ENCODE peak calls at places on chromosomes 12 and 14, in seven cellular contexts. Q is GM23338, B is hepatocyte, D is SK-N-SH, A is PC-3, R is OCI-LY7, G is neural progenitor cell. O is an unnamed sample.

GRCh38 chr14:103141117-103141796 is 18.0 kb downstream of the TNFAIP2 start:
- DNase-seq in A (peak; percentile 76), B (peak; percentile 46), G (peak; percentile 73), Q (peak; percentile 97), R (peak; percentile 91), D (peak; percentile 63), O (peak; percentile 73)

GRCh38 chr12:29212682-29213397 is 63.8 kb downstream of the FAR2 start:
- DNase-seq in R (no peak), B (peak; percentile 11), A (no peak), G (no peak), Q (no peak), D (no peak), O (no peak)

GRCh38 chr12:108622425-108622824 is 11.3 kb downstream of the SELPLG start:
- DNase-seq in B (no peak), A (no peak), D (no peak), G (peak; percentile 63), Q (peak; percentile 79), R (peak; percentile 61), O (no peak)

GRCh38 chr14:74492413-74493342 is at the start of gene NPC2:
- DNase-seq in Q (no peak), G (no peak), A (peak; percentile 19), D (no peak), B (no peak), R (no peak), O (no peak)

GRCh38 chr12:56221233-56221756 is 427 bp downstream of the RNF41 start:
- DNase-seq in Q (peak; percentile 81), D (peak; percentile 72), G (peak; percentile 84), B (peak; percentile 83), R (no peak), A (peak; percentile 52), O (no peak)

GRCh38 chr14:105540811-105541210 is 14.4 kb downstream of the TMEM121 start:
- DNase-seq in B (no peak), D (no peak), A (no peak), R (no peak), G (no peak), Q (no peak), O (no peak)

GRCh38 chr12:47837190-47838171 is 17.8 kb upstream of the HDAC7 start:
- DNase-seq in A (peak; percentile 89), B (peak; percentile 87), G (peak; percentile 78), R (peak; percentile 76), D (peak; percentile 81), Q (peak; percentile 91), O (peak; percentile 66)

GRCh38 chr12:92814584-92814983 is 111.8 kb downstream of the PLEKHG7 start:
- DNase-seq in Q (no peak), R (no peak), D (no peak), A (peak; percentile 15), G (no peak), B (no peak), O (no peak)

GRCh38 chr12:10048531-10048930 is 18.0 kb downstream of the CLEC9A start:
- DNase-seq in B (no peak), R (no peak), Q (no peak), A (no peak), D (no peak), G (no peak), O (no peak)

GRCh38 chr12:19409376-19409775 is 29.9 kb upstream of the AEBP2 start:
- DNase-seq in G (no peak), Q (no peak), R (no peak), B (no peak), D (no peak), A (no peak), O (no peak)

GRCh38 chr12:40099423-40099853 is 6.4 kb downstream of the SLC2A13 start:
- DNase-seq in D (no peak), A (no peak), R (no peak), G (no peak), Q (no peak), B (peak; percentile 69), O (no peak)

GRCh38 chr14:63899953-63900352 is 47.1 kb downstream of the SYNE2 start:
- DNase-seq in B (no peak), A (no peak), Q (no peak), D (no peak), R (no peak), G (no peak), O (no peak)

GRCh38 chr12:91990525-91990924 is 155.1 kb downstream of the BTG1 start:
- DNase-seq in B (no peak), A (no peak), Q (no peak), R (no peak), D (no peak), G (no peak), O (no peak)

GRCh38 chr14:65438266-65438933 is 25.9 kb downstream of the FUT8 start:
- DNase-seq in Q (no peak), B (no peak), A (no peak), G (no peak), D (no peak), R (no peak), O (no peak)

GRCh38 chr12:2779281-2779680 is 15.5 kb upstream of the FKBP4 start:
- DNase-seq in A (no peak), G (peak; percentile 45), D (no peak), R (no peak), B (no peak), Q (peak; percentile 78), O (no peak)

GRCh38 chr12:107485731-107486130 is 199.9 kb upstream of the PWP1 start:
- DNase-seq in D (no peak), R (no peak), B (no peak), Q (no peak), A (no peak), G (no peak), O (no peak)

GRCh38 chr14:96271421-96271762 is 15.4 kb downstream of the BDKRB1 start:
- DNase-seq in R (no peak), Q (no peak), A (no peak), G (no peak), D (no peak), B (no peak), O (no peak)

GRCh38 chr12:50221228-50222008 is 54.2 kb upstream of the CERS5 start:
- DNase-seq in Q (peak; percentile 67), B (peak; percentile 77), D (peak; percentile 71), G (peak; percentile 45), R (peak; percentile 67), A (peak; percentile 73), O (no peak)
- H2AFZ ChIP-seq in Q (no peak overlapping the region), B (no peak overlapping the region), D (peak overlapping the region; percentile 15), G (peak overlapping the region; percentile 51), R (peak overlapping the region; percentile 83), A (no peak overlapping the region), O (no peak overlapping the region)

GRCh38 chr12:116385486-116386217 is 108.2 kb upstream of the MED13L start:
- DNase-seq in B (peak; percentile 38), G (peak; percentile 15), Q (peak; percentile 35), R (no peak), A (no peak), D (no peak), O (no peak)
- TF ChIP-seq EZH2phosphoT487 in B (no peak), G (no peak), Q (no peak), R (no peak), A (no peak), D (no peak), O (no peak)

GRCh38 chr12:128729628-128730121 is 94.1 kb downstream of the SLC15A4 start:
- DNase-seq in Q (no peak), A (no peak), R (no peak), G (no peak), B (peak; percentile 31), D (no peak), O (no peak)

GRCh38 chr12:128737292-128737966 is 86.3 kb downstream of the SLC15A4 start:
- DNase-seq in A (no peak), B (no peak), Q (no peak), G (no peak), R (no peak), D (no peak), O (no peak)

GRCh38 chr12:128734391-128734790 is 89.4 kb downstream of the SLC15A4 start:
- DNase-seq in D (no peak), G (peak; percentile 36), A (no peak), Q (no peak), B (peak; percentile 46), R (no peak), O (no peak)
- H2AFZ ChIP-seq in D (no peak overlapping the region), G (peak overlapping the region; percentile 86), A (no peak overlapping the region), Q (no peak overlapping the region), B (no peak overlapping the region), R (no peak overlapping the region), O (no peak overlapping the region)

GRCh38 chr14:59631237-59631636 is 54.6 kb upstream of the CCDC175 start:
- DNase-seq in G (peak; percentile 61), B (no peak), A (peak; percentile 58), D (peak; percentile 39), R (peak; percentile 2), Q (peak; percentile 81), O (no peak)
- TF ChIP-seq EZH2phosphoT487 in G (no peak), B (no peak), A (no peak), D (no peak), R (no peak), Q (no peak), O (no peak)

O was measured in HCT116.